ENCODE peak calls at places on chromosome 22, in five cellular contexts. T is upper lobe of right lung, V is lower lobe of right lung, Q is heart left ventricle, Y is sigmoid colon. I is an unnamed sample.

GRCh38 chr22:33272180-33272579 is 214.0 kb upstream of the SYN3 start:
- DNase-seq in Y (no peak), Q (no peak), V (no peak), T (no peak), I (no peak)

GRCh38 chr22:29310863-29311339 is 4.5 kb downstream of the GAS2L1 start:
- DNase-seq in Q (peak; percentile 97), V (peak; percentile 95), Y (peak; percentile 98), T (peak; percentile 96), I (peak; percentile 97)

GRCh38 chr22:44473580-44473979 is 24.5 kb downstream of the RTL6 start:
- DNase-seq in Q (no peak), T (no peak), Y (no peak), V (no peak), I (no peak)

GRCh38 chr22:20663941-20664593 is 109.8 kb upstream of the SERPIND1 start:
- DNase-seq in V (no peak), Y (no peak), T (no peak), Q (no peak), I (no peak)

GRCh38 chr22:30947163-30947820 is 21.3 kb downstream of the MORC2 start:
- DNase-seq in T (no peak), Q (peak; percentile 50), Y (no peak), V (no peak), I (no peak)

GRCh38 chr22:47156352-47157092 is 394.1 kb downstream of the TBC1D22A start:
- DNase-seq in Y (no peak), Q (peak; percentile 18), V (no peak), T (no peak), I (no peak)

GRCh38 chr22:35915477-35916013 is 113.1 kb downstream of the RBFOX2 start:
- DNase-seq in Q (no peak), T (no peak), V (no peak), Y (no peak), I (no peak)

GRCh38 chr22:48084041-48084748 is 1321.7 kb downstream of the TBC1D22A start:
- DNase-seq in Q (no peak), V (no peak), Y (peak; percentile 29), T (peak; percentile 54), I (no peak)

GRCh38 chr22:34105461-34106062 is 185.3 kb upstream of the LARGE1 start:
- DNase-seq in Y (peak; percentile 76), T (peak; percentile 72), V (peak; percentile 55), Q (peak; percentile 61), I (no peak)

GRCh38 chr22:33515733-33516297 is 404.5 kb downstream of the LARGE1 start:
- DNase-seq in Y (no peak), Q (peak; percentile 48), V (no peak), T (no peak), I (no peak)

GRCh38 chr22:30969532-30970355 is 679 bp downstream of the TUG1 start:
- DNase-seq in V (no peak), Y (peak; percentile 64), T (no peak), Q (peak; percentile 56), I (no peak)

GRCh38 chr22:44828193-44828592 is 75.8 kb downstream of the ARHGAP8 start:
- DNase-seq in Y (no peak), V (no peak), Q (no peak), T (no peak), I (peak; percentile 4)

GRCh38 chr22:42275970-42276369 is 5.5 kb upstream of the TCF20 start:
- DNase-seq in T (no peak), Q (no peak), V (no peak), Y (peak; percentile 27), I (no peak)

GRCh38 chr22:25475554-25476022 is 88.9 kb upstream of the GRK3 start:
- DNase-seq in Y (peak; percentile 72), T (no peak), V (no peak), Q (peak; percentile 35), I (no peak)

GRCh38 chr22:19876314-19876940 is 21.8 kb upstream of the GNB1L start:
- DNase-seq in Q (peak; percentile 21), V (peak; percentile 39), T (peak; percentile 62), Y (peak; percentile 45), I (peak; percentile 56)

GRCh38 chr22:24942301-24942700 is 4.2 kb downstream of the LHFPL7 start:
- DNase-seq in Y (no peak), T (no peak), Q (no peak), V (no peak), I (no peak)

GRCh38 chr22:19463491-19464469 is 15.2 kb downstream of the UFD1 start:
- DNase-seq in T (no peak), Y (no peak), V (no peak), Q (peak; percentile 55), I (no peak)

GRCh38 chr22:17120711-17121234 is 387 bp downstream of the TMEM121B start:
- DNase-seq in Q (no peak), V (no peak), Y (no peak), T (no peak), I (no peak)

GRCh38 chr22:30159561-30160353 is 79.5 kb downstream of the HORMAD2 start:
- DNase-seq in V (no peak), Y (no peak), Q (no peak), T (no peak), I (no peak)

GRCh38 chr22:44638966-44639739 is 62.9 kb upstream of the PRR5 start:
- DNase-seq in T (peak; percentile 59), V (peak; percentile 40), Y (peak; percentile 69), Q (no peak), I (no peak)

GRCh38 chr22:37054600-37055365 is 3.2 kb downstream of the KCTD17 start:
- DNase-seq in Q (peak; percentile 11), T (no peak), V (no peak), Y (no peak), I (no peak)

GRCh38 chr22:37056246-37056645 is 4.7 kb downstream of the KCTD17 start:
- DNase-seq in Q (peak; percentile 26), Y (no peak), V (no peak), T (no peak), I (no peak)

GRCh38 chr22:37058917-37059701 is 7.6 kb downstream of the KCTD17 start:
- DNase-seq in T (peak; percentile 61), Y (no peak), Q (no peak), V (no peak), I (no peak)

GRCh38 chr22:37057796-37058510 is 6.4 kb downstream of the KCTD17 start:
- DNase-seq in Q (no peak), V (no peak), T (no peak), Y (no peak), I (no peak)

DNA sequence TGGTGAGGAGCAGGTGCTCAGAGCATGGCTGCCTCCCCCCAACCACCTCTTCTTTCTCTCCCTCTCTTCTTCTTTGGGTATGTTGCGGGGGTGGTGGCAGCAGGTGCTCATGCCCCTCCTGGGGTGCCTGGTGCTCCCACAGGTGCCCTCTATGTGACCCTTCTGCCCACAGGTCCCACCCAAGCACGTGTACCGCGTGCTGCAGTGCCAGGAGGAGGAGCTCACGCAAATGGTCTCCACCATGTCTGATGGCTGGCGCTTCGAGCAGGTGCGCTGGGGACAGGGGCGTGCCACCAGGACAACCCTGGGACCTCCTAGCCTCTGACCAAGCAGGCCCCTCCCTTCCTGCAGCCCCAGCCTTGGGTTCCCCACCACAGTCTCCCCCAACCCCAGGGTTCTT is 5.7 kb downstream of the KCTD17 start:
- DNase-seq in T (no peak), V (no peak), Y (no peak), Q (peak; percentile 21), I (no peak)
- H3K36me3 ChIP-seq in T (peaks cover 20% of the 10 kb centered on the region), V (peaks cover 47% of the 10 kb centered on the region), Y (no peaks in the 10 kb centered on the region), Q (peaks cover 19% of the 10 kb centered on the region), I (no peaks in the 10 kb centered on the region)

DNA sequence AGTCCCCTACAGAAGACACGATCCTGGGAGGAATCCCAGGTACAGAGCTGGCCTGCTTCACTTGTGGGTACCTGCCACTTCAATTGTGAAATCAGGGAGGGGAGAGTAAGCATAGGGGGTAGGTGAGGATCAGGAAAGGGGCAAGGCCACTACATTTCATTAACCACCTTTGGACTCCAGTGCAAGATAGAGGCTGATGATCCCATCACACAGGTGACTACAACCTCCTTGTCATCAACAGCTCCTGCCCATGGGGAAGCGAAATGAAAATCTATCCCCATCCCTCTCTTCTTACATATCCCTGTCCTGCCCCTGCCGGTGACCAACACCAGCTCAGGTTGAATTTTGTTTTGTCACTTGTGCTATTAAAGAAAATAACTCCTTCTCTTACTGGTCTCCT is 64.7 kb upstream of the VPREB1 start:
- DNase-seq in T (no peak), Y (no peak), V (no peak), Q (no peak), I (no peak)
- H3K4me3 ChIP-seq in T (no peak overlapping the region), Y (no peak overlapping the region), V (no peak overlapping the region), Q (no peak overlapping the region), I (no peak overlapping the region)

GRCh38 chr22:40418366-40419201 is 48.2 kb downstream of the SGSM3 start:
- DNase-seq in V (no peak), Y (peak; percentile 86), T (no peak), Q (no peak), I (no peak)
- H3K36me3 ChIP-seq in V (peaks cover 76% of the 10 kb centered on the region), Y (peaks cover 35% of the 10 kb centered on the region), T (peaks cover 72% of the 10 kb centered on the region), Q (peaks cover 61% of the 10 kb centered on the region), I (peaks cover 56% of the 10 kb centered on the region)

GRCh38 chr22:43301866-43302265 is 41.3 kb downstream of the SCUBE1 start:
- DNase-seq in Q (no peak), V (no peak), Y (no peak), T (no peak), I (no peak)

GRCh38 chr22:43303166-43303565 is 40.0 kb downstream of the SCUBE1 start:
- DNase-seq in Q (no peak), Y (no peak), V (no peak), T (no peak), I (no peak)

GRCh38 chr22:43303751-43304150 is 39.4 kb downstream of the SCUBE1 start:
- DNase-seq in T (no peak), Y (no peak), Q (no peak), V (no peak), I (no peak)

GRCh38 chr22:43300891-43301676 is 42.1 kb downstream of the SCUBE1 start:
- DNase-seq in Q (no peak), T (no peak), V (no peak), Y (no peak), I (no peak)

GRCh38 chr22:43302462-43303109 is 40.6 kb downstream of the SCUBE1 start:
- DNase-seq in Y (no peak), V (no peak), T (no peak), Q (no peak), I (no peak)
- H3K4me3 ChIP-seq in Y (no peak overlapping the region), V (no peak overlapping the region), T (no peak overlapping the region), Q (no peak overlapping the region), I (no peak overlapping the region)

GRCh38 chr22:26671317-26672059 is 14.1 kb downstream of the MIAT start:
- DNase-seq in Y (peak; percentile 76), V (peak; percentile 59), Q (no peak), T (peak; percentile 72), I (peak; percentile 78)
- H3K36me3 ChIP-seq in Y (no peaks in the 10 kb centered on the region), V (no peaks in the 10 kb centered on the region), Q (no peaks in the 10 kb centered on the region), T (no peaks in the 10 kb centered on the region), I (no peaks in the 10 kb centered on the region)

DNA sequence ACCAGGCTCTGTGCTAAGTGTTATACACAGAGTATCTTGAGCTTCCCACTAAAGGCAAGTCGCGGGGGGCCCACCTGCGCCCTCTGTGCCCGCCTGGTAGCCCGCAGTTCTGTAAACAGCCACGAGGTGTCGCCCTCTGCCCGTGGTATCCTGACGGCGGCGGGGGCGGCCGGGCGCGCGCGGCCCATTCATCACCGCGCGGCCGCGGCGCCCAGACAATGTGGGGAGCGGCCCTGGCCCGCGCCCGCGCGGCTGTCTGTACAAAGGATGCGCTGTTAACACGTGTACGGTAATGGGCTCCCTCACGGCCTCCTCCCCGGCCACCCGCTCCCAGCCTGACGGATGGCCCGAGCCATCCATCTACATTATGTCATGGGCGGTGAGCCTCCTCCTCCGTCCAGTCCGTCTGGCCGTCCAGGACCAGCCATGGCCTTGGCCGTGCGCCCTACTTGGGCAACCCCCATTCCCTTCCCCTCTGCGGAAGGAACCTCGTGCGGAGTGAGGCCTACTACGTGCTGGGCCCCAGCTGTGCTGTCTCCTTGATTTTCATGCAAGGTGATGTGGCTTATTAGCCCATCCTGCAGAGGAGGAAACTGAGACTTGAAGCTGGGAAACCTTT is 99.4 kb downstream of the MIAT start:
- DNase-seq in V (peak; percentile 66), Q (peak; percentile 67), T (peak; percentile 74), Y (peak; percentile 77), I (no peak)
- H3K4me3 ChIP-seq in V (peak overlapping the region; percentile 18), Q (peak overlapping the region; percentile 36), T (peak overlapping the region; percentile 25), Y (peak overlapping the region; percentile 30), I (no peak overlapping the region)

I was measured in RWPE2.